ENCODE peak calls at places on chromosomes 5 and 9, in four cellular contexts. One of them, this sample, is unnamed.

GRCh38 chr9:137027369-137028012 is 546 bp downstream of the ABCA2 start:
- DNase-seq in psoas muscle: no peak
- DNase-seq in AG10803: peak
- DNase-seq in amygdala: no peak
- DNase-seq in this sample: no peak

GRCh38 chr5:68071731-68072130 is 143.8 kb upstream of the PIK3R1 start:
- DNase-seq in psoas muscle: no peak
- DNase-seq in AG10803: peak
- DNase-seq in amygdala: no peak
- DNase-seq in this sample: no peak

GRCh38 chr9:96751815-96752214 is 26.1 kb downstream of the ZNF510 start:
- DNase-seq in psoas muscle: no peak
- DNase-seq in AG10803: no peak
- DNase-seq in amygdala: no peak
- DNase-seq in this sample: no peak

GRCh38 chr5:57366744-57367143 is 115.9 kb downstream of the ACTBL2 start:
- DNase-seq in psoas muscle: no peak
- DNase-seq in AG10803: peak
- DNase-seq in amygdala: no peak
- DNase-seq in this sample: no peak

GRCh38 chr9:123003467-123003866 is 30.0 kb upstream of the GPR21 start:
- DNase-seq in psoas muscle: no peak
- DNase-seq in AG10803: peak
- DNase-seq in amygdala: no peak
- DNase-seq in this sample: no peak

GRCh38 chr5:142486581-142486980 is 161.8 kb upstream of the SPRY4 start:
- DNase-seq in psoas muscle: no peak
- DNase-seq in AG10803: peak
- DNase-seq in amygdala: no peak
- DNase-seq in this sample: no peak

GRCh38 chr9:134375430-134376385 is 49.5 kb downstream of the RXRA start:
- DNase-seq in psoas muscle: peak
- DNase-seq in AG10803: peak
- DNase-seq in amygdala: no peak
- DNase-seq in this sample: peak

GRCh38 chr5:151459680-151460079 is 12.3 kb downstream of the SLC36A1 start:
- DNase-seq in psoas muscle: no peak
- DNase-seq in AG10803: peak
- DNase-seq in amygdala: no peak
- DNase-seq in this sample: no peak

GRCh38 chr9:91766301-91766700 is 183.7 kb downstream of the ROR2 start:
- DNase-seq in psoas muscle: no peak
- DNase-seq in AG10803: no peak
- DNase-seq in amygdala: no peak
- DNase-seq in this sample: no peak

GRCh38 chr9:4721736-4722135 is 19.3 kb downstream of the AK3 start:
- DNase-seq in psoas muscle: no peak
- DNase-seq in AG10803: no peak
- DNase-seq in amygdala: no peak
- DNase-seq in this sample: no peak

This sample was measured in astrocyte of the cerebellum.